ENCODE peak calls at places on chromosomes 6 and 20, in nine cellular contexts. G is small intestine; E is NCI-H1417; J is brain microvascular endothelial cell; D is naive thymus-derived CD4-positive, alpha-beta T cell; Q is HuH-7.5; U is cardiac muscle cell; C is stimulated activated CD8-positive, alpha-beta memory T cell treated with anti-CD3 and anti-CD28 coated beads, Interleukin-2, amount 100 ng/mL, for 1 hour; W is fibroblast of lung. Y is an unnamed sample.

GRCh38 chr6:139156571-139156970 is 21.7 kb downstream of the HECA start:
- DNase-seq in E (no peak), W (no peak), Q (no peak), J (no peak), G (no peak), C (no peak), D (no peak), U (no peak), Y (no peak)

GRCh38 chr20:63214514-63214913 is 1.4 kb downstream of the YTHDF1 start:
- DNase-seq in W (no peak), G (no peak), U (no peak), Q (no peak), D (no peak), J (no peak), C (no peak), E (no peak), Y (no peak)

GRCh38 chr20:46357030-46357514 is 48.8 kb upstream of the CDH22 start:
- DNase-seq in E (no peak), W (no peak), U (peak), J (no peak), G (no peak), D (no peak), C (no peak), Q (no peak), Y (no peak)

GRCh38 chr20:32455901-32456701 is 98.0 kb downstream of the ASXL1 start:
- DNase-seq in G (no peak), U (no peak), D (no peak), J (no peak), W (no peak), C (no peak), E (no peak), Q (no peak), Y (no peak)

GRCh38 chr6:134169881-134170486 is 117.6 kb upstream of the SLC2A12 start:
- DNase-seq in D (no peak), Q (no peak), G (peak), W (peak), E (no peak), J (no peak), U (peak), C (no peak), Y (no peak)

GRCh38 chr20:41165001-41165882 is 27.9 kb downstream of the PLCG1 start:
- DNase-seq in D (no peak), U (no peak), G (no peak), W (no peak), E (no peak), C (no peak), J (no peak), Q (no peak), Y (no peak)

GRCh38 chr6:160679402-160679769 is 15.3 kb upstream of the LPA start:
- DNase-seq in D (no peak), J (no peak), W (no peak), Q (no peak), E (no peak), C (no peak), G (no peak), U (no peak), Y (no peak)

GRCh38 chr20:61529354-61529753 is 277.3 kb downstream of the CDH4 start:
- DNase-seq in D (no peak), C (no peak), U (no peak), G (no peak), W (no peak), E (no peak), J (no peak), Q (no peak), Y (no peak)

GRCh38 chr6:34095136-34095505 is 50.8 kb downstream of the GRM4 start:
- DNase-seq in D (no peak), E (peak), U (no peak), Q (no peak), C (no peak), G (no peak), W (no peak), J (no peak), Y (no peak)

GRCh38 chr6:31952140-31952805 is 6.4 kb downstream of the CFB start:
- DNase-seq in W (peak), E (peak), C (no peak), U (peak), J (peak), Q (peak), D (peak), G (peak), Y (peak)

GRCh38 chr6:21935561-21936028 is 342.0 kb downstream of the SOX4 start:
- DNase-seq in J (peak), U (peak), Q (no peak), D (no peak), W (peak), E (no peak), G (peak), C (no peak), Y (peak)

GRCh38 chr20:32521780-32522524 is 63.2 kb downstream of the NOL4L start:
- DNase-seq in W (peak), G (peak), D (peak), J (peak), U (peak), Q (peak), E (peak), C (peak), Y (peak)

GRCh38 chr6:116096979-116097816 is 3.5 kb upstream of the NT5DC1 start:
- DNase-seq in J (no peak), G (peak), U (peak), W (peak), Q (no peak), E (no peak), D (no peak), C (no peak), Y (no peak)

GRCh38 chr6:110044093-110044492 is 66.0 kb downstream of the GPR6 start:
- DNase-seq in U (no peak), C (no peak), G (no peak), W (no peak), D (no peak), E (peak), J (no peak), Q (no peak), Y (no peak)

GRCh38 chr6:133983099-133983939 is 30.3 kb downstream of the TBPL1 start:
- DNase-seq in U (peak), J (peak), C (peak), E (no peak), W (peak), G (no peak), Q (no peak), D (peak), Y (no peak)

GRCh38 chr20:50224553-50225255 is 34.1 kb downstream of the CEBPB start:
- DNase-seq in Q (peak), D (no peak), J (peak), E (no peak), G (no peak), C (no peak), U (peak), W (peak), Y (peak)

GRCh38 chr6:137218473-137218916 is 690 bp downstream of the IFNGR1 start:
- DNase-seq in Q (peak), U (peak), D (no peak), G (peak), E (peak), J (peak), C (no peak), W (peak), Y (peak)

GRCh38 chr20:39468703-39469102 is 506.6 kb downstream of the DHX35 start:
- DNase-seq in G (no peak), J (no peak), U (no peak), W (no peak), D (no peak), E (no peak), C (no peak), Q (no peak), Y (no peak)

GRCh38 chr20:58111340-58112016 is 117.0 kb downstream of the ANKRD60 start:
- DNase-seq in E (no peak), U (no peak), J (peak), C (no peak), D (no peak), Q (no peak), W (no peak), G (no peak), Y (no peak)

GRCh38 chr6:8203337-8203736 is 101.0 kb upstream of the EEF1E1 start:
- DNase-seq in G (no peak), U (no peak), J (no peak), Q (no peak), W (no peak), E (no peak), D (no peak), C (no peak), Y (no peak)